ENCODE peak calls at places on chromosomes 16 and 17, in five cellular contexts. One of them, this sample, is unnamed.

GRCh38 chr16:86768999-86769398 is 190.7 kb downstream of the FOXL1 start:
- DNase-seq in NCI-H1930: no peak
- DNase-seq in T-helper 1 cell: no peak
- DNase-seq in neuronal stem cell: no peak
- DNase-seq in HT-29: no peak
- DNase-seq in this sample: no peak

GRCh38 chr17:29063992-29064391 is 21.1 kb downstream of the PIPOX start:
- DNase-seq in T-helper 1 cell: no peak
- DNase-seq in NCI-H1930: no peak
- DNase-seq in neuronal stem cell: no peak
- DNase-seq in HT-29: no peak
- DNase-seq in this sample: no peak

GRCh38 chr17:41547921-41548843 is 20.1 kb upstream of the KRT19 start:
- DNase-seq in HT-29: peak
- DNase-seq in T-helper 1 cell: peak
- DNase-seq in NCI-H1930: no peak
- DNase-seq in neuronal stem cell: no peak
- DNase-seq in this sample: peak

GRCh38 chr16:86455116-86455515 is 55.2 kb upstream of the FOXF1 start:
- DNase-seq in NCI-H1930: no peak
- DNase-seq in T-helper 1 cell: no peak
- DNase-seq in neuronal stem cell: no peak
- DNase-seq in HT-29: no peak
- DNase-seq in this sample: no peak

GRCh38 chr16:84534815-84535214 is 30.4 kb upstream of the MEAK7 start:
- DNase-seq in NCI-H1930: no peak
- DNase-seq in neuronal stem cell: no peak
- DNase-seq in HT-29: no peak
- DNase-seq in T-helper 1 cell: no peak
- DNase-seq in this sample: no peak

GRCh38 chr16:72901012-72901411 is 146.9 kb downstream of the ZFHX3 start:
- DNase-seq in NCI-H1930: no peak
- DNase-seq in neuronal stem cell: no peak
- DNase-seq in T-helper 1 cell: no peak
- DNase-seq in HT-29: no peak
- DNase-seq in this sample: no peak

GRCh38 chr17:67434061-67434525 is 57.0 kb downstream of the PITPNC1 start:
- DNase-seq in HT-29: no peak
- DNase-seq in NCI-H1930: no peak
- DNase-seq in T-helper 1 cell: peak
- DNase-seq in neuronal stem cell: no peak
- DNase-seq in this sample: no peak

GRCh38 chr17:17993366-17993765 is 20.7 kb downstream of the DRC3 start:
- DNase-seq in NCI-H1930: no peak
- DNase-seq in T-helper 1 cell: no peak
- DNase-seq in HT-29: no peak
- DNase-seq in neuronal stem cell: no peak
- DNase-seq in this sample: no peak

GRCh38 chr17:30378191-30378796 is 433 bp upstream of the CPD start:
- DNase-seq in HT-29: no peak
- DNase-seq in T-helper 1 cell: peak
- DNase-seq in neuronal stem cell: no peak
- DNase-seq in NCI-H1930: no peak
- DNase-seq in this sample: no peak

GRCh38 chr17:10063730-10064221 is 134.6 kb downstream of the GAS7 start:
- DNase-seq in T-helper 1 cell: no peak
- DNase-seq in neuronal stem cell: no peak
- DNase-seq in NCI-H1930: no peak
- DNase-seq in HT-29: no peak
- DNase-seq in this sample: peak

GRCh38 chr16:1116693-1117077 is 20.6 kb upstream of the C1QTNF8 start:
- DNase-seq in neuronal stem cell: no peak
- DNase-seq in HT-29: no peak
- DNase-seq in NCI-H1930: no peak
- DNase-seq in T-helper 1 cell: no peak
- DNase-seq in this sample: no peak

GRCh38 chr17:50272711-50273653 is 1.3 kb upstream of the TMEM92 start:
- DNase-seq in NCI-H1930: peak
- DNase-seq in neuronal stem cell: peak
- DNase-seq in T-helper 1 cell: no peak
- DNase-seq in HT-29: no peak
- DNase-seq in this sample: peak

GRCh38 chr17:7023576-7024401 is 939 bp downstream of the BCL6B start:
- DNase-seq in NCI-H1930: peak
- DNase-seq in HT-29: peak
- DNase-seq in neuronal stem cell: peak
- DNase-seq in T-helper 1 cell: peak
- DNase-seq in this sample: peak

GRCh38 chr16:55508941-55509920 is at the start of gene LPCAT2:
- DNase-seq in T-helper 1 cell: peak
- DNase-seq in NCI-H1930: peak
- DNase-seq in HT-29: peak
- DNase-seq in neuronal stem cell: peak
- DNase-seq in this sample: peak

GRCh38 chr16:28264656-28265055 is 27.7 kb upstream of the SBK1 start:
- DNase-seq in T-helper 1 cell: no peak
- DNase-seq in HT-29: peak
- DNase-seq in neuronal stem cell: no peak
- DNase-seq in NCI-H1930: no peak
- DNase-seq in this sample: no peak

GRCh38 chr17:43515641-43516040 is 30.5 kb downstream of the ETV4 start:
- DNase-seq in T-helper 1 cell: no peak
- DNase-seq in NCI-H1930: no peak
- DNase-seq in neuronal stem cell: no peak
- DNase-seq in HT-29: no peak
- DNase-seq in this sample: no peak

GRCh38 chr17:51319186-51319585 is 58.8 kb downstream of the UTP18 start:
- DNase-seq in NCI-H1930: no peak
- DNase-seq in neuronal stem cell: no peak
- DNase-seq in HT-29: no peak
- DNase-seq in T-helper 1 cell: no peak
- DNase-seq in this sample: no peak

GRCh38 chr17:48483004-48483403 is 47.8 kb downstream of the HOXB1 start:
- DNase-seq in NCI-H1930: no peak
- DNase-seq in T-helper 1 cell: no peak
- DNase-seq in HT-29: no peak
- DNase-seq in neuronal stem cell: no peak
- DNase-seq in this sample: no peak

GRCh38 chr16:11144122-11144521 is 111.9 kb downstream of the SOCS1 start:
- DNase-seq in NCI-H1930: no peak
- DNase-seq in neuronal stem cell: no peak
- DNase-seq in HT-29: no peak
- DNase-seq in T-helper 1 cell: no peak
- DNase-seq in this sample: no peak

GRCh38 chr17:48809182-48809581 is 7.8 kb downstream of the TTLL6 start:
- DNase-seq in NCI-H1930: no peak
- DNase-seq in neuronal stem cell: no peak
- DNase-seq in HT-29: peak
- DNase-seq in T-helper 1 cell: no peak
- DNase-seq in this sample: no peak

GRCh38 chr17:4679652-4680051 is 24.3 kb downstream of the PELP1 start:
- DNase-seq in HT-29: peak
- DNase-seq in T-helper 1 cell: no peak
- DNase-seq in NCI-H1930: no peak
- DNase-seq in neuronal stem cell: no peak
- DNase-seq in this sample: no peak

GRCh38 chr17:4540224-4541040 is 14.8 kb downstream of the MYBBP1A start:
- DNase-seq in T-helper 1 cell: no peak
- DNase-seq in NCI-H1930: no peak
- DNase-seq in HT-29: peak
- DNase-seq in neuronal stem cell: no peak
- DNase-seq in this sample: no peak

GRCh38 chr17:77453613-77454559 is 313.1 kb downstream of the SEC14L1 start:
- DNase-seq in neuronal stem cell: no peak
- DNase-seq in HT-29: peak
- DNase-seq in NCI-H1930: no peak
- DNase-seq in T-helper 1 cell: peak
- DNase-seq in this sample: no peak